ENCODE peak calls at places on chromosomes 4 and X, in six cellular contexts. Y is activated CD8-positive, alpha-beta memory T cell treated with anti-CD3 and anti-CD28 coated beads for 48 hours; A is spleen; H is activated T-helper 1 cell treated with anti-CD3 and anti-CD28 coated beads, Interleukin-2, amount 50 U/mL, for 16 hours; B is H4; E is memory B cell. M is an unnamed sample.

GRCh38 chr4:4256799-4257198 is 8.8 kb upstream of the TMEM128 start:
- DNase-seq in Y (no peak), A (no peak), H (no peak), B (no peak), E (no peak), M (no peak)

GRCh38 chr4:15147709-15148651 is 145.7 kb downstream of the CPEB2 start:
- DNase-seq in Y (no peak), A (no peak), H (no peak), B (no peak), E (no peak), M (no peak)

GRCh38 chr4:5084911-5085475 is 33.7 kb downstream of the STK32B start:
- DNase-seq in Y (no peak), A (no peak), H (no peak), B (no peak), E (no peak), M (no peak)

GRCh38 chr4:76208005-76208765 is 5.4 kb downstream of the SCARB2 start:
- DNase-seq in Y (no peak), A (peak), H (no peak), B (peak), E (no peak), M (peak)

GRCh38 chr4:63430105-63430504 is 979.1 kb downstream of the TECRL start:
- DNase-seq in Y (no peak), A (no peak), H (no peak), B (no peak), E (no peak), M (no peak)

GRCh38 chr4:70667710-70668535 is 1.6 kb upstream of the JCHAIN start:
- DNase-seq in Y (no peak), A (no peak), H (no peak), B (no peak), E (no peak), M (no peak)

GRCh38 chr4:108417923-108418322 is 202.5 kb upstream of the RPL34 start:
- DNase-seq in Y (no peak), A (no peak), H (no peak), B (no peak), E (no peak), M (no peak)

GRCh38 chr4:121822796-121823504 is 733 bp downstream of the CCNA2 start:
- DNase-seq in Y (no peak), A (no peak), H (no peak), B (peak), E (no peak), M (no peak)

GRCh38 chr4:2592572-2592971 is 56.1 kb downstream of the FAM193A start:
- DNase-seq in Y (no peak), A (no peak), H (no peak), B (no peak), E (no peak), M (peak)

GRCh38 chr4:86184216-86184915 is 175.5 kb downstream of the MAPK10 start:
- DNase-seq in Y (no peak), A (no peak), H (no peak), B (no peak), E (no peak), M (no peak)

GRCh38 chrX:115372026-115372610 is 82.6 kb downstream of the LUZP4 start:
- DNase-seq in Y (no peak), A (no peak), H (no peak), B (peak), E (no peak), M (no peak)

GRCh38 chrX:33840176-33840575 is 291.9 kb downstream of the FAM47A start:
- DNase-seq in Y (no peak), A (no peak), H (no peak), B (peak), E (no peak), M (no peak)

GRCh38 chr4:28238756-28239155 is 1378.1 kb downstream of the STIM2 start:
- DNase-seq in Y (no peak), A (no peak), H (no peak), B (no peak), E (no peak), M (no peak)

GRCh38 chr4:39571504-39571903 is 44.3 kb upstream of the UGDH start:
- DNase-seq in Y (no peak), A (no peak), H (no peak), B (no peak), E (no peak), M (no peak)

GRCh38 chrX:21975827-21976226 is 35.3 kb downstream of the SMS start:
- DNase-seq in Y (no peak), A (no peak), H (no peak), B (peak), E (no peak), M (no peak)

GRCh38 chr4:83152771-83153170 is 38.2 kb upstream of the PLAC8 start:
- DNase-seq in Y (no peak), A (no peak), H (no peak), B (no peak), E (no peak), M (no peak)

GRCh38 chr4:165612936-165613335 is 234.1 kb downstream of the CPE start:
- DNase-seq in Y (no peak), A (no peak), H (no peak), B (no peak), E (no peak), M (no peak)

GRCh38 chrX:38940547-38940946 is 139.3 kb downstream of the MID1IP1 start:
- DNase-seq in Y (no peak), A (no peak), H (no peak), B (no peak), E (no peak), M (no peak)

GRCh38 chrX:10486373-10486772 is 134.0 kb downstream of the MID1 start:
- DNase-seq in Y (no peak), A (no peak), H (no peak), B (no peak), E (no peak), M (no peak)

GRCh38 chr4:87419578-87420249 is 2.7 kb upstream of the NUDT9 start:
- DNase-seq in Y (no peak), A (no peak), H (no peak), B (no peak), E (no peak), M (no peak)

GRCh38 chrX:132001127-132001526 is 22.0 kb upstream of the STK26 start:
- DNase-seq in Y (no peak), A (no peak), H (no peak), B (no peak), E (no peak), M (no peak)

GRCh38 chrX:31126205-31126604 is 54.4 kb upstream of the FTHL17 start:
- DNase-seq in Y (no peak), A (no peak), H (no peak), B (peak), E (no peak), M (no peak)

GRCh38 chr4:36285784-36286480 is 4.5 kb downstream of the DTHD1 start:
- DNase-seq in Y (no peak), A (no peak), H (peak), B (peak), E (peak), M (no peak)

GRCh38 chr4:165204462-165204830 is 2.9 kb upstream of the KLHL2 start:
- DNase-seq in Y (no peak), A (no peak), H (no peak), B (peak), E (no peak), M (no peak)

GRCh38 chrX:116239944-116240391 is 69.4 kb downstream of the AGTR2 start:
- DNase-seq in Y (no peak), A (no peak), H (no peak), B (peak), E (no peak), M (no peak)